ENCODE peak calls at places on chromosomes 5 and 9, in eight cellular contexts. One of them, this sample, is unnamed.

GRCh38 chr9:86944974-86945867 is 2.1 kb downstream of the GAS1 start:
- DNase-seq in HepG2: no peak
- DNase-seq in DND-41: no peak
- DNase-seq in endothelial cell: peak; percentile 57
- DNase-seq in esophagus squamous epithelium: no peak
- DNase-seq in choroid plexus epithelial cell: peak; percentile 44
- DNase-seq in neural progenitor cell: peak; percentile 63
- DNase-seq in neural crest cell: peak; percentile 18
- DNase-seq in this sample: no peak

GRCh38 chr9:126699401-126699851 is 85.7 kb downstream of the LMX1B start:
- DNase-seq in HepG2: no peak
- DNase-seq in DND-41: no peak
- DNase-seq in endothelial cell: peak; percentile 2
- DNase-seq in esophagus squamous epithelium: no peak
- DNase-seq in choroid plexus epithelial cell: no peak
- DNase-seq in neural progenitor cell: peak; percentile 1
- DNase-seq in neural crest cell: no peak
- DNase-seq in this sample: peak; percentile 33

GRCh38 chr5:179343902-179344300 is 1.4 kb downstream of the ADAMTS2 start:
- DNase-seq in HepG2: no peak
- DNase-seq in DND-41: no peak
- DNase-seq in endothelial cell: peak; percentile 64
- DNase-seq in esophagus squamous epithelium: no peak
- DNase-seq in choroid plexus epithelial cell: peak; percentile 58
- DNase-seq in neural progenitor cell: peak; percentile 94
- DNase-seq in neural crest cell: peak; percentile 55
- DNase-seq in this sample: no peak

GRCh38 chr9:34171753-34172535 is 6.9 kb upstream of the UBAP1 start:
- DNase-seq in HepG2: no peak
- DNase-seq in DND-41: no peak
- DNase-seq in endothelial cell: no peak
- DNase-seq in esophagus squamous epithelium: no peak
- DNase-seq in choroid plexus epithelial cell: no peak
- DNase-seq in neural progenitor cell: no peak
- DNase-seq in neural crest cell: no peak
- DNase-seq in this sample: peak; percentile 64

GRCh38 chr9:114989600-114990410 is 59.4 kb upstream of the TNFSF8 start:
- DNase-seq in HepG2: no peak
- DNase-seq in DND-41: peak; percentile 74
- DNase-seq in endothelial cell: no peak
- DNase-seq in esophagus squamous epithelium: no peak
- DNase-seq in choroid plexus epithelial cell: no peak
- DNase-seq in neural progenitor cell: no peak
- DNase-seq in neural crest cell: no peak
- DNase-seq in this sample: no peak

GRCh38 chr9:35736201-35736633 is 3.8 kb downstream of the CREB3 start:
- DNase-seq in HepG2: peak; percentile 73
- DNase-seq in DND-41: peak; percentile 74
- DNase-seq in endothelial cell: peak; percentile 75
- DNase-seq in esophagus squamous epithelium: no peak
- DNase-seq in choroid plexus epithelial cell: peak; percentile 93
- DNase-seq in neural progenitor cell: peak; percentile 87
- DNase-seq in neural crest cell: peak; percentile 60
- DNase-seq in this sample: peak; percentile 64

GRCh38 chr9:38434833-38435232 is 10.6 kb upstream of the IGFBPL1 start:
- DNase-seq in HepG2: peak; percentile 64
- DNase-seq in DND-41: no peak
- DNase-seq in endothelial cell: no peak
- DNase-seq in esophagus squamous epithelium: no peak
- DNase-seq in choroid plexus epithelial cell: no peak
- DNase-seq in neural progenitor cell: no peak
- DNase-seq in neural crest cell: no peak
- DNase-seq in this sample: no peak

GRCh38 chr9:89039092-89039465 is 47.8 kb downstream of the S1PR3 start:
- DNase-seq in HepG2: no peak
- DNase-seq in DND-41: no peak
- DNase-seq in endothelial cell: no peak
- DNase-seq in esophagus squamous epithelium: no peak
- DNase-seq in choroid plexus epithelial cell: no peak
- DNase-seq in neural progenitor cell: no peak
- DNase-seq in neural crest cell: no peak
- DNase-seq in this sample: no peak

GRCh38 chr9:136404801-136405136 is 4.8 kb upstream of the SNAPC4 start:
- DNase-seq in HepG2: no peak
- DNase-seq in DND-41: no peak
- DNase-seq in endothelial cell: no peak
- DNase-seq in esophagus squamous epithelium: no peak
- DNase-seq in choroid plexus epithelial cell: no peak
- DNase-seq in neural progenitor cell: no peak
- DNase-seq in neural crest cell: no peak
- DNase-seq in this sample: no peak

GRCh38 chr9:137034709-137035506 is 3.0 kb upstream of the FUT7 start:
- DNase-seq in HepG2: peak; percentile 71
- DNase-seq in DND-41: peak; percentile 82
- DNase-seq in endothelial cell: peak; percentile 90
- DNase-seq in esophagus squamous epithelium: no peak
- DNase-seq in choroid plexus epithelial cell: peak; percentile 92
- DNase-seq in neural progenitor cell: peak; percentile 92
- DNase-seq in neural crest cell: peak; percentile 84
- DNase-seq in this sample: peak; percentile 89

GRCh38 chr5:39220280-39221030 is 1.1 kb upstream of the FYB1 start:
- DNase-seq in HepG2: no peak
- DNase-seq in DND-41: no peak
- DNase-seq in endothelial cell: no peak
- DNase-seq in esophagus squamous epithelium: no peak
- DNase-seq in choroid plexus epithelial cell: no peak
- DNase-seq in neural progenitor cell: no peak
- DNase-seq in neural crest cell: no peak
- DNase-seq in this sample: no peak

GRCh38 chr5:135066781-135067430 is 32.9 kb upstream of the PITX1 start:
- DNase-seq in HepG2: no peak
- DNase-seq in DND-41: no peak
- DNase-seq in endothelial cell: no peak
- DNase-seq in esophagus squamous epithelium: no peak
- DNase-seq in choroid plexus epithelial cell: no peak
- DNase-seq in neural progenitor cell: no peak
- DNase-seq in neural crest cell: no peak
- DNase-seq in this sample: no peak

GRCh38 chr9:107732781-107733529 is 243.4 kb upstream of the KLF4 start:
- DNase-seq in HepG2: no peak
- DNase-seq in DND-41: no peak
- DNase-seq in endothelial cell: no peak
- DNase-seq in esophagus squamous epithelium: no peak
- DNase-seq in choroid plexus epithelial cell: peak; percentile 48
- DNase-seq in neural progenitor cell: no peak
- DNase-seq in neural crest cell: no peak
- DNase-seq in this sample: no peak

GRCh38 chr5:139147743-139148079 is 50.5 kb downstream of the SIL1 start:
- DNase-seq in HepG2: no peak
- DNase-seq in DND-41: no peak
- DNase-seq in endothelial cell: no peak
- DNase-seq in esophagus squamous epithelium: no peak
- DNase-seq in choroid plexus epithelial cell: peak; percentile 58
- DNase-seq in neural progenitor cell: no peak
- DNase-seq in neural crest cell: no peak
- DNase-seq in this sample: peak; percentile 61

GRCh38 chr5:33850100-33850594 is 41.6 kb downstream of the ADAMTS12 start:
- DNase-seq in HepG2: peak; percentile 3
- DNase-seq in DND-41: peak; percentile 45
- DNase-seq in endothelial cell: no peak
- DNase-seq in esophagus squamous epithelium: no peak
- DNase-seq in choroid plexus epithelial cell: peak; percentile 82
- DNase-seq in neural progenitor cell: peak; percentile 52
- DNase-seq in neural crest cell: no peak
- DNase-seq in this sample: no peak

GRCh38 chr9:22100626-22101025 is 91.5 kb upstream of the CDKN2B start:
- DNase-seq in HepG2: no peak
- DNase-seq in DND-41: no peak
- DNase-seq in endothelial cell: no peak
- DNase-seq in esophagus squamous epithelium: no peak
- DNase-seq in choroid plexus epithelial cell: no peak
- DNase-seq in neural progenitor cell: peak; percentile 21
- DNase-seq in neural crest cell: no peak
- DNase-seq in this sample: no peak

GRCh38 chr5:159092288-159092687 is 7.4 kb downstream of the EBF1 start:
- DNase-seq in HepG2: no peak
- DNase-seq in DND-41: no peak
- DNase-seq in endothelial cell: no peak
- DNase-seq in esophagus squamous epithelium: no peak
- DNase-seq in choroid plexus epithelial cell: no peak
- DNase-seq in neural progenitor cell: no peak
- DNase-seq in neural crest cell: no peak
- DNase-seq in this sample: no peak

GRCh38 chr5:132621699-132622098 is 36.3 kb upstream of the IL13 start:
- DNase-seq in HepG2: no peak
- DNase-seq in DND-41: no peak
- DNase-seq in endothelial cell: no peak
- DNase-seq in esophagus squamous epithelium: no peak
- DNase-seq in choroid plexus epithelial cell: no peak
- DNase-seq in neural progenitor cell: no peak
- DNase-seq in neural crest cell: no peak
- DNase-seq in this sample: no peak

DNA sequence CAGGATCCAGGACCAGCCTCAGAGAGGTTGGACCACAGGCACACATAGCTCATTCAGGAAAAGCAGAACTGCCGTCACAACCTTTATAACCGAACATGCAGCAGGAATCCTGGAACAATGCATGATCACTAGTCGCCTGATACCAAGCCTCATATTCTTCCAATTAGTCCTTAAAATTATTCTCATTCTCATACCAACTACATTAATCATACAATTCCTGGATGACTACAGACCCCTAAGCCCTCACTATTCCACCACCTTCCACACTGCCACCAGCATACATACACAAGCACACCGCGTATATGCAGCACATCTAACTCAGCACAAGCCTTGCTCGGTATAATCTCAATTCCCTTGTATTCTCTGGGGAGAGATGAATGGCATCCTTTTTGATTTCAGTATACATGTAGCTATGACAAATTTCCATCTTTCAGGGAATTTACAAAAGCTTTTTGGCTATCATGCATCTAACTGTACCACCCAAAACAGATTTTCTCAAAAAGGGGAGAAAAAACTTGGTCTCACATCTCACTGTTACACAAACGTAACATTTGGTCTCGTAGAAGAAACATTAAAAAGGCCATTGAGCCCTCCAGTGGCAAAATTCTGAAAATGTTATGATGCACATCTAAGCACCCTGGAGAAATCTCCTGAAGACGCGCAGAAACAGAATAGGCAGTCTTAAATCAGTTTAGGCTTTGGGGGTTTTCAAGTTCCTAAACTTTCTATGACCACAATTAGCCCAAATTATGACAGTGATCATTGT is 46.2 kb downstream of the MCTP1 start:
- DNase-seq in HepG2: no peak
- DNase-seq in DND-41: no peak
- DNase-seq in endothelial cell: no peak
- DNase-seq in esophagus squamous epithelium: no peak
- DNase-seq in choroid plexus epithelial cell: peak; percentile 71
- DNase-seq in neural progenitor cell: no peak
- DNase-seq in neural crest cell: no peak
- DNase-seq in this sample: no peak
- TF ChIP-seq CTCF in HepG2: peak; percentile 36
- TF ChIP-seq CTCF in DND-41: peak; percentile 44
- TF ChIP-seq CTCF in endothelial cell: no peak
- TF ChIP-seq CTCF in esophagus squamous epithelium: no peak
- TF ChIP-seq CTCF in choroid plexus epithelial cell: peak; percentile 67
- TF ChIP-seq CTCF in neural progenitor cell: peak; percentile 17
- TF ChIP-seq CTCF in neural crest cell: peak; percentile 50
- TF ChIP-seq CTCF in this sample: peak; percentile 38

DNA sequence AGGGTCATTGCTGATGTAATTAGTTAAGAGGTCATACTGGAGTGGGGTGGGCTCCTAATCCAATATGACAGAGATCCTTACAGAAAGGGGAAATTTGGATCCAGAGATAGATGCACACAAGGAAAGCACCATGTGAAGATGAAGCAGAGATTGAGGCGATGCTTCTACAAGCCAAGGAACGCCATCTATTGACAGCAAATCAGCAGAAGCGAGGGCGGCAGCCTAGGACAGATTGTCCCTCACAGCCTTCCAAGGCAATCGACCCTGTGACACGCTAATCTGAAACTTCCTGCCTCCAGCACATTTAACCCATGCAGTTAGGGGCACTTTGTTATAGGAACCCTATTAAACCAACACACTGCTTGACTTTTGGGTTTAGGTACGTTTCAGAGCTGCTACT is 285.1 kb upstream of the DAP start:
- DNase-seq in HepG2: no peak
- DNase-seq in DND-41: no peak
- DNase-seq in endothelial cell: no peak
- DNase-seq in esophagus squamous epithelium: no peak
- DNase-seq in choroid plexus epithelial cell: peak; percentile 28
- DNase-seq in neural progenitor cell: peak; percentile 44
- DNase-seq in neural crest cell: no peak
- DNase-seq in this sample: no peak
- TF ChIP-seq CTCF in HepG2: peak; percentile 58
- TF ChIP-seq CTCF in DND-41: no peak
- TF ChIP-seq CTCF in endothelial cell: no peak
- TF ChIP-seq CTCF in esophagus squamous epithelium: no peak
- TF ChIP-seq CTCF in choroid plexus epithelial cell: peak; percentile 41
- TF ChIP-seq CTCF in neural progenitor cell: peak; percentile 30
- TF ChIP-seq CTCF in neural crest cell: no peak
- TF ChIP-seq CTCF in this sample: no peak

DNA sequence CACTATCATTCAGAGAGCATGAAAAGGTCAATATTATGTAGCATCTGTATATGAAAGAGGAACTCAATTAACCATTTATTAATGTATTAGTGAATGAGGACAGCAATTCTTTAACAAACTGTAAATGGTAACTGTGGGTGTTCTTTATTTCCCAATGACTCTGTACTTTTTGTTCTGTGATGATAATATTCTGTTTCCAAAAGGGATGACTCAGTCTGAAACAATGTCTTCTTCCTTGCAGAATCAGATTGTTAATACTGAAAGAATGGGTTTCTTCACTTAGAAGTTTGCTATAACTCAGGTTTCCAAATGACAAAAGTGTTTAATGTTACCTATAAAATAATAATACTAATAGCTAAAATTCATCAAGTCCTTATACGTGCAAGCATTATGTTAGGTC is 1518.7 kb upstream of the WWC1 start:
- DNase-seq in HepG2: no peak
- DNase-seq in DND-41: no peak
- DNase-seq in endothelial cell: no peak
- DNase-seq in esophagus squamous epithelium: no peak
- DNase-seq in choroid plexus epithelial cell: peak; percentile 84
- DNase-seq in neural progenitor cell: no peak
- DNase-seq in neural crest cell: no peak
- DNase-seq in this sample: no peak
- TF ChIP-seq CTCF in HepG2: no peak
- TF ChIP-seq CTCF in DND-41: no peak
- TF ChIP-seq CTCF in endothelial cell: no peak
- TF ChIP-seq CTCF in esophagus squamous epithelium: no peak
- TF ChIP-seq CTCF in choroid plexus epithelial cell: no peak
- TF ChIP-seq CTCF in neural progenitor cell: no peak
- TF ChIP-seq CTCF in neural crest cell: no peak
- TF ChIP-seq CTCF in this sample: no peak

GRCh38 chr9:14433841-14434511 is 120.0 kb upstream of the NFIB start:
- DNase-seq in HepG2: peak; percentile 20
- DNase-seq in DND-41: no peak
- DNase-seq in endothelial cell: no peak
- DNase-seq in esophagus squamous epithelium: no peak
- DNase-seq in choroid plexus epithelial cell: peak; percentile 86
- DNase-seq in neural progenitor cell: no peak
- DNase-seq in neural crest cell: no peak
- DNase-seq in this sample: no peak
- TF ChIP-seq CTCF in HepG2: peak; percentile 27
- TF ChIP-seq CTCF in DND-41: peak; percentile 32
- TF ChIP-seq CTCF in endothelial cell: no peak
- TF ChIP-seq CTCF in esophagus squamous epithelium: peak; percentile 19
- TF ChIP-seq CTCF in choroid plexus epithelial cell: peak; percentile 54
- TF ChIP-seq CTCF in neural progenitor cell: peak; percentile 20
- TF ChIP-seq CTCF in neural crest cell: peak; percentile 63
- TF ChIP-seq CTCF in this sample: no peak

This sample was measured in lower lobe of right lung.